ENCODE peak calls at places on chromosomes 2 and 18, in nine cellular contexts. Y is heart right ventricle; J is CD8-positive, alpha-beta memory T cell; I is upper lobe of left lung; S is cardiac fibroblast; P is NCI-H1092; F is right cardiac atrium; G is WERI-Rb-1; M is T-cell. N is an unnamed sample.

GRCh38 chr2:144943986-144944385 is 424.1 kb upstream of the ZEB2 start:
- DNase-seq in G (no peak), I (no peak), J (no peak), Y (no peak), M (no peak), S (peak), P (no peak), F (no peak), N (no peak)

GRCh38 chr2:200119236-200119635 is 163.9 kb downstream of the MAIP1 start:
- DNase-seq in I (no peak), S (no peak), G (no peak), F (no peak), Y (no peak), P (no peak), J (no peak), M (no peak), N (no peak)

GRCh38 chr18:6239716-6240115 is 175.0 kb downstream of the L3MBTL4 start:
- DNase-seq in P (no peak), G (no peak), M (no peak), I (no peak), S (no peak), J (no peak), F (no peak), Y (no peak), N (no peak)

GRCh38 chr2:9884436-9884835 is 41.2 kb downstream of the TAF1B start:
- DNase-seq in P (no peak), Y (no peak), G (no peak), S (no peak), I (peak), M (no peak), J (no peak), F (no peak), N (no peak)

GRCh38 chr2:44952143-44952805 is 10.8 kb downstream of the SIX3 start:
- DNase-seq in J (no peak), P (peak), I (peak), F (peak), Y (no peak), G (peak), M (no peak), S (peak), N (peak)

GRCh38 chr18:66558773-66559172 is 45.1 kb downstream of the CDH19 start:
- DNase-seq in F (no peak), P (no peak), I (no peak), M (no peak), G (no peak), Y (no peak), J (no peak), S (peak), N (no peak)

GRCh38 chr2:160289803-160290202 is 89.7 kb upstream of the ITGB6 start:
- DNase-seq in I (no peak), M (no peak), G (no peak), Y (no peak), J (no peak), F (no peak), P (no peak), S (no peak), N (no peak)

GRCh38 chr2:88751770-88752169 is 60.3 kb downstream of the RPIA start:
- DNase-seq in P (no peak), S (no peak), Y (no peak), I (no peak), G (no peak), F (no peak), M (no peak), J (no peak), N (peak)

GRCh38 chr2:195820373-195820772 is 163.3 kb downstream of the SLC39A10 start:
- DNase-seq in Y (no peak), I (no peak), P (no peak), S (peak), J (no peak), F (no peak), M (no peak), G (no peak), N (no peak)

GRCh38 chr2:24021122-24021998 is 11.5 kb downstream of the MFSD2B start:
- DNase-seq in P (no peak), F (no peak), I (no peak), G (peak), S (no peak), M (no peak), Y (no peak), J (no peak), N (no peak)

GRCh38 chr2:180291552-180292421 is 284.7 kb upstream of the CWC22 start:
- DNase-seq in Y (no peak), I (no peak), P (no peak), G (no peak), F (no peak), J (no peak), M (no peak), S (peak), N (no peak)

N was measured in CD4-positive, CD25-positive, alpha-beta regulatory T cell.